ENCODE peak calls at places on chromosomes 5 and 9, in eight cellular contexts. One of them, this sample, is unnamed.

GRCh38 chr5:5315068-5315835 is 107.2 kb upstream of the ICE1 start:
- DNase-seq in sigmoid colon: no peak
- DNase-seq in ovary: no peak
- DNase-seq in transverse colon: no peak
- DNase-seq in GM12878: no peak
- DNase-seq in K562: no peak
- DNase-seq in SK-N-SH: no peak
- DNase-seq in stomach: no peak
- DNase-seq in this sample: no peak

GRCh38 chr5:10518352-10518751 is 45.5 kb upstream of the ANKRD33B start:
- DNase-seq in sigmoid colon: no peak
- DNase-seq in ovary: no peak
- DNase-seq in transverse colon: no peak
- DNase-seq in GM12878: no peak
- DNase-seq in K562: no peak
- DNase-seq in SK-N-SH: no peak
- DNase-seq in stomach: no peak
- DNase-seq in this sample: no peak

GRCh38 chr9:136668983-136669790 is 6.5 kb downstream of the EGFL7 start:
- DNase-seq in sigmoid colon: no peak
- DNase-seq in ovary: no peak
- DNase-seq in transverse colon: no peak
- DNase-seq in GM12878: no peak
- DNase-seq in K562: peak; percentile 64
- DNase-seq in SK-N-SH: no peak
- DNase-seq in stomach: no peak
- DNase-seq in this sample: no peak

GRCh38 chr5:175688352-175689146 is 30.7 kb downstream of the HRH2 start:
- DNase-seq in sigmoid colon: peak; percentile 40
- DNase-seq in ovary: no peak
- DNase-seq in transverse colon: no peak
- DNase-seq in GM12878: no peak
- DNase-seq in K562: no peak
- DNase-seq in SK-N-SH: no peak
- DNase-seq in stomach: no peak
- DNase-seq in this sample: no peak

GRCh38 chr5:172509405-172509781 is 55.1 kb upstream of the SH3PXD2B start:
- DNase-seq in sigmoid colon: no peak
- DNase-seq in ovary: peak; percentile 17
- DNase-seq in transverse colon: peak; percentile 4
- DNase-seq in GM12878: no peak
- DNase-seq in K562: no peak
- DNase-seq in SK-N-SH: no peak
- DNase-seq in stomach: no peak
- DNase-seq in this sample: peak; percentile 5

GRCh38 chr5:53253421-53253871 is 143.9 kb upstream of the MOCS2 start:
- DNase-seq in sigmoid colon: no peak
- DNase-seq in ovary: no peak
- DNase-seq in transverse colon: no peak
- DNase-seq in GM12878: no peak
- DNase-seq in K562: peak; percentile 15
- DNase-seq in SK-N-SH: no peak
- DNase-seq in stomach: no peak
- DNase-seq in this sample: no peak

GRCh38 chr5:11139471-11139870 is 378.4 kb upstream of the DAP start:
- DNase-seq in sigmoid colon: no peak
- DNase-seq in ovary: no peak
- DNase-seq in transverse colon: no peak
- DNase-seq in GM12878: no peak
- DNase-seq in K562: no peak
- DNase-seq in SK-N-SH: no peak
- DNase-seq in stomach: no peak
- DNase-seq in this sample: no peak

GRCh38 chr5:88883566-88884434 is 816 bp upstream of the MEF2C start:
- DNase-seq in sigmoid colon: peak; percentile 93
- DNase-seq in ovary: peak; percentile 74
- DNase-seq in transverse colon: peak; percentile 63
- DNase-seq in GM12878: no peak
- DNase-seq in K562: peak; percentile 77
- DNase-seq in SK-N-SH: peak; percentile 69
- DNase-seq in stomach: peak; percentile 34
- DNase-seq in this sample: no peak

GRCh38 chr9:38074441-38074943 is 5.5 kb upstream of the SHB start:
- DNase-seq in sigmoid colon: no peak
- DNase-seq in ovary: no peak
- DNase-seq in transverse colon: peak; percentile 32
- DNase-seq in GM12878: no peak
- DNase-seq in K562: no peak
- DNase-seq in SK-N-SH: no peak
- DNase-seq in stomach: no peak
- DNase-seq in this sample: no peak

GRCh38 chr5:95861221-95861857 is 38.8 kb upstream of the GLRX start:
- DNase-seq in sigmoid colon: peak; percentile 92
- DNase-seq in ovary: peak; percentile 24
- DNase-seq in transverse colon: peak; percentile 53
- DNase-seq in GM12878: no peak
- DNase-seq in K562: peak; percentile 50
- DNase-seq in SK-N-SH: no peak
- DNase-seq in stomach: peak; percentile 65
- DNase-seq in this sample: peak; percentile 65

GRCh38 chr5:891837-892389 is 688 bp downstream of the BRD9 start:
- DNase-seq in sigmoid colon: no peak
- DNase-seq in ovary: no peak
- DNase-seq in transverse colon: peak; percentile 29
- DNase-seq in GM12878: no peak
- DNase-seq in K562: peak; percentile 35
- DNase-seq in SK-N-SH: no peak
- DNase-seq in stomach: no peak
- DNase-seq in this sample: no peak
- TF ChIP-seq EP300 in sigmoid colon: no peak
- TF ChIP-seq EP300 in ovary: no peak
- TF ChIP-seq EP300 in transverse colon: no peak
- TF ChIP-seq EP300 in GM12878: no peak
- TF ChIP-seq EP300 in K562: no peak
- TF ChIP-seq EP300 in SK-N-SH: no peak
- TF ChIP-seq EP300 in stomach: no peak
- TF ChIP-seq EP300 in this sample: no peak

GRCh38 chr9:88418715-88419540 is 30.7 kb downstream of the SPIN1 start:
- DNase-seq in sigmoid colon: no peak
- DNase-seq in ovary: no peak
- DNase-seq in transverse colon: no peak
- DNase-seq in GM12878: no peak
- DNase-seq in K562: no peak
- DNase-seq in SK-N-SH: no peak
- DNase-seq in stomach: no peak
- DNase-seq in this sample: no peak
- TF ChIP-seq EP300 in sigmoid colon: no peak
- TF ChIP-seq EP300 in ovary: no peak
- TF ChIP-seq EP300 in transverse colon: no peak
- TF ChIP-seq EP300 in GM12878: no peak
- TF ChIP-seq EP300 in K562: no peak
- TF ChIP-seq EP300 in SK-N-SH: no peak
- TF ChIP-seq EP300 in stomach: no peak
- TF ChIP-seq EP300 in this sample: no peak

GRCh38 chr5:150999704-151000452 is 20.5 kb upstream of the GPX3 start:
- DNase-seq in sigmoid colon: peak; percentile 85
- DNase-seq in ovary: peak; percentile 61
- DNase-seq in transverse colon: no peak
- DNase-seq in GM12878: no peak
- DNase-seq in K562: no peak
- DNase-seq in SK-N-SH: no peak
- DNase-seq in stomach: peak; percentile 82
- DNase-seq in this sample: peak; percentile 80
- TF ChIP-seq EP300 in sigmoid colon: no peak
- TF ChIP-seq EP300 in ovary: no peak
- TF ChIP-seq EP300 in transverse colon: no peak
- TF ChIP-seq EP300 in GM12878: no peak
- TF ChIP-seq EP300 in K562: no peak
- TF ChIP-seq EP300 in SK-N-SH: no peak
- TF ChIP-seq EP300 in stomach: no peak
- TF ChIP-seq EP300 in this sample: no peak

GRCh38 chr9:16100596-16101091 is 547.8 kb downstream of the CCDC171 start:
- DNase-seq in sigmoid colon: peak; percentile 80
- DNase-seq in ovary: peak; percentile 71
- DNase-seq in transverse colon: peak; percentile 11
- DNase-seq in GM12878: no peak
- DNase-seq in K562: no peak
- DNase-seq in SK-N-SH: no peak
- DNase-seq in stomach: no peak
- DNase-seq in this sample: peak; percentile 72
- TF ChIP-seq EP300 in sigmoid colon: no peak
- TF ChIP-seq EP300 in ovary: no peak
- TF ChIP-seq EP300 in transverse colon: no peak
- TF ChIP-seq EP300 in GM12878: no peak
- TF ChIP-seq EP300 in K562: no peak
- TF ChIP-seq EP300 in SK-N-SH: no peak
- TF ChIP-seq EP300 in stomach: no peak
- TF ChIP-seq EP300 in this sample: no peak

GRCh38 chr9:92650839-92651621 is 18.9 kb downstream of the IPPK start:
- DNase-seq in sigmoid colon: peak; percentile 92
- DNase-seq in ovary: peak; percentile 76
- DNase-seq in transverse colon: peak; percentile 25
- DNase-seq in GM12878: no peak
- DNase-seq in K562: no peak
- DNase-seq in SK-N-SH: peak; percentile 83
- DNase-seq in stomach: no peak
- DNase-seq in this sample: no peak
- TF ChIP-seq EP300 in sigmoid colon: no peak
- TF ChIP-seq EP300 in ovary: no peak
- TF ChIP-seq EP300 in transverse colon: no peak
- TF ChIP-seq EP300 in GM12878: no peak
- TF ChIP-seq EP300 in K562: no peak
- TF ChIP-seq EP300 in SK-N-SH: no peak
- TF ChIP-seq EP300 in stomach: no peak
- TF ChIP-seq EP300 in this sample: no peak

This sample was measured in tibial nerve.